ENCODE peak calls at places on chromosomes 16 and 17, in seven cellular contexts. P, C, Z, I, N, J and E are unnamed samples.

GRCh38 chr17:45013021-45013997 is 38.1 kb downstream of the DCAKD start:
- DNase-seq in C (no peak), P (no peak), J (no peak), N (no peak), I (no peak), Z (peak; percentile 47), E (peak; percentile 63)

GRCh38 chr17:35889818-35890773 is 9.9 kb upstream of the CCL5 start:
- DNase-seq in J (no peak), N (peak; percentile 13), C (no peak), P (peak; percentile 39), Z (peak; percentile 91), I (peak; percentile 23), E (no peak)

GRCh38 chr17:49157784-49158183 is 25.2 kb downstream of the B4GALNT2 start:
- DNase-seq in N (peak; percentile 47), J (peak; percentile 41), P (no peak), Z (peak; percentile 42), I (no peak), C (no peak), E (no peak)

GRCh38 chr17:80732268-80732667 is 187.6 kb downstream of the RPTOR start:
- DNase-seq in C (no peak), N (no peak), J (no peak), P (no peak), I (no peak), Z (no peak), E (no peak)

GRCh38 chr17:8315740-8316217 is 5.7 kb downstream of the ARHGEF15 start:
- DNase-seq in Z (no peak), N (no peak), C (no peak), P (no peak), J (no peak), I (no peak), E (no peak)

GRCh38 chr16:51151951-51152663 is 1.0 kb upstream of the SALL1 start:
- DNase-seq in Z (peak; percentile 89), J (no peak), N (peak; percentile 16), C (no peak), P (peak; percentile 34), I (no peak), E (no peak)

GRCh38 chr17:71269201-71269600 is 851.6 kb upstream of the SOX9 start:
- DNase-seq in C (no peak), I (no peak), P (no peak), N (no peak), J (no peak), Z (no peak), E (no peak)

GRCh38 chr16:11318817-11319216 is 26.4 kb upstream of the RMI2 start:
- DNase-seq in C (no peak), J (no peak), P (no peak), I (no peak), N (no peak), Z (no peak), E (no peak)

GRCh38 chr16:50068550-50068949 is 2.8 kb downstream of the HEATR3 start:
- DNase-seq in J (no peak), C (no peak), N (no peak), P (no peak), I (no peak), Z (peak; percentile 19), E (no peak)

GRCh38 chr17:18177137-18177536 is 6.5 kb upstream of the ALKBH5 start:
- DNase-seq in N (no peak), I (no peak), P (no peak), C (no peak), Z (no peak), J (no peak), E (no peak)

GRCh38 chr16:58236231-58236690 is 38.4 kb upstream of the CSNK2A2 start:
- DNase-seq in J (peak; percentile 88), Z (peak; percentile 62), C (peak; percentile 28), P (peak; percentile 71), I (peak; percentile 55), N (peak; percentile 69), E (peak; percentile 66)

GRCh38 chr16:27400751-27401620 is 988 bp upstream of the IL21R start:
- DNase-seq in N (no peak), Z (peak; percentile 45), I (no peak), P (no peak), J (no peak), C (no peak), E (peak; percentile 47)

GRCh38 chr17:9899280-9900018 is 5.6 kb downstream of the RCVRN start:
- DNase-seq in N (no peak), P (no peak), J (no peak), Z (no peak), C (no peak), I (no peak), E (no peak)

GRCh38 chr16:78458588-78458987 is 359.1 kb downstream of the WWOX start:
- DNase-seq in J (no peak), Z (no peak), P (no peak), N (no peak), I (no peak), C (no peak), E (no peak)

GRCh38 chr16:12704492-12705111 is 99.1 kb downstream of the CPPED1 start:
- DNase-seq in C (no peak), P (no peak), Z (no peak), J (no peak), N (no peak), I (no peak), E (no peak)

GRCh38 chr17:76537288-76537577 is 276 bp downstream of the CYGB start:
- DNase-seq in Z (peak; percentile 61), C (no peak), N (no peak), P (peak; percentile 52), I (no peak), J (no peak), E (no peak)

GRCh38 chr16:59991171-59991570 is 1257.1 kb upstream of the GOT2 start:
- DNase-seq in N (no peak), P (no peak), C (no peak), J (no peak), Z (no peak), I (no peak), E (no peak)

GRCh38 chr16:50318796-50319578 is 49.8 kb downstream of the BRD7 start:
- DNase-seq in N (no peak), J (no peak), P (no peak), I (no peak), C (no peak), Z (no peak), E (no peak)

DNA sequence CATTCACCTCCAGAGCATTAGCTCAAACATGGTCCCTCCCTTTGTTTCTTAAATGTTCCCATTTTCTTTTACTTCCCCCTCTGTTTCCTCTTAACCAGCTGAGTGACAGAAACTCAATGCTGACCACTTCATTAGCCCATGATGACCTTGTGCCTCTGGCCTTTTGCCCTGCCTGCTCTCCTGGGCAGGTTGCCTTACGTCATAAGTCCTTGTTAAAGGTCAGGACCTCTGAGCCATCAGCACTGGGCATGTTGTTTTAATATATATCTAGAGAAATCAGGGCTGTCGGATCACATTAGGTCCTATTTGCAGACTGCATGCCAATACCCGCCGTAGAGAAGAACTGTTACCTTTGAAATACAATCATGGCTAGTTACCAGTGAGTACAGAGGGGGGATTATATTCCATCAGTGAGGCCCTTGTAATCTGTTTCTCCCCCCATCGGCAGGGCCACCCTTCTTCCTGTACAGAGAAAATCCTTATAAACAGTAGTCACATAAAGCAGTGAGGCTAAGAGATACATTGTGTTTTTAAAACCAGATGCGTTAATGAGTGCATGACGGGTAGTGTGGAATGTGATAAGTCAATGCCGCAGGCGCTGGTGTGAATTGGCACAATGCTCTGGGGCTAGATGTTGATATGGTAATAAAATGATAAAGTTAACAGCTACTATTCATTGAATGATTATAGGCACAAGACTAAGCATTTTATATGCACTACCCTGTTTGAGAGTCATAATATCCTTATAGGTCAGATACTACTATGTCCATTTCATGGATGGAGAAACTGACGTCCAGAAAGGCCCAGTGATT is 94.3 kb upstream of the ZFHX3 start:
- DNase-seq in P (no peak), N (no peak), J (no peak), C (no peak), Z (no peak), I (no peak), E (no peak)
- H3K9me3 ChIP-seq in P (no peaks in the 10 kb centered on the region), N (no peaks in the 10 kb centered on the region), J (no peaks in the 10 kb centered on the region), C (no peaks in the 10 kb centered on the region), Z (no peaks in the 10 kb centered on the region), I (no peaks in the 10 kb centered on the region), E (no peaks in the 10 kb centered on the region)

DNA sequence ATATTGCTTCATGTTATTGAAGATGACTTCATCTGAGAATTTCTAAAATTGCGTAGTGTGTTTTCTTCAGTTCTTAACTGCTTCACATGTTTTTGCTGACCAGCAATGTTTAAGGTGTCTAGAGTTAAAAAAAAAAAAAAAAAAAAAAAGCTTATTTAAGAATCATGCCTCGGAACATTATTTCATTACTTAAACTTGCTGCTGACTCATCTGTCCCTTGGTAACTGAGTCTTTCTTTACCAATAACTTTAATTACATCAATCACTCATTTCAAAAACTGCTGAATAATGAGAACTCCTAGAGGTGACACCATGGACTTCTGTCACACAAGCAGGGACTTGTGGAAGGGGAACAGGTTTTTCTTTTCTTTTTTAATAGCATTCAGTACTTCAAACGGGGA is 16.2 kb downstream of the IRX5 start:
- DNase-seq in J (no peak), P (no peak), I (no peak), N (no peak), Z (no peak), C (no peak), E (no peak)
- TF ChIP-seq CTCF in J (no peak), P (no peak), I (no peak), N (no peak), Z (no peak), C (no peak), E (no peak)

GRCh38 chr17:41111151-41111885 is 6.1 kb downstream of the KRTAP4-9 start:
- DNase-seq in J (no peak), I (no peak), Z (no peak), N (no peak), C (no peak), P (no peak), E (no peak)
- H3K9me3 ChIP-seq in J (no peaks in the 10 kb centered on the region), I (no peaks in the 10 kb centered on the region), Z (no peaks in the 10 kb centered on the region), N (peaks cover 5% of the 10 kb centered on the region), C (no peaks in the 10 kb centered on the region), P (no peaks in the 10 kb centered on the region), E (no peaks in the 10 kb centered on the region)

GRCh38 chr16:8808009-8808408 is 10.4 kb downstream of the PMM2 start:
- DNase-seq in C (no peak), I (no peak), P (no peak), J (no peak), N (no peak), Z (no peak), E (no peak)

GRCh38 chr16:8807189-8807588 is 9.6 kb downstream of the PMM2 start:
- DNase-seq in N (no peak), Z (no peak), C (no peak), I (no peak), J (no peak), P (no peak), E (no peak)

GRCh38 chr16:8806272-8806983 is 8.8 kb downstream of the PMM2 start:
- DNase-seq in P (no peak), N (no peak), J (no peak), C (no peak), Z (no peak), I (no peak), E (no peak)

GRCh38 chr16:8801686-8802085 is 4.0 kb downstream of the PMM2 start:
- DNase-seq in N (no peak), C (no peak), Z (no peak), I (no peak), J (no peak), P (no peak), E (no peak)

DNA sequence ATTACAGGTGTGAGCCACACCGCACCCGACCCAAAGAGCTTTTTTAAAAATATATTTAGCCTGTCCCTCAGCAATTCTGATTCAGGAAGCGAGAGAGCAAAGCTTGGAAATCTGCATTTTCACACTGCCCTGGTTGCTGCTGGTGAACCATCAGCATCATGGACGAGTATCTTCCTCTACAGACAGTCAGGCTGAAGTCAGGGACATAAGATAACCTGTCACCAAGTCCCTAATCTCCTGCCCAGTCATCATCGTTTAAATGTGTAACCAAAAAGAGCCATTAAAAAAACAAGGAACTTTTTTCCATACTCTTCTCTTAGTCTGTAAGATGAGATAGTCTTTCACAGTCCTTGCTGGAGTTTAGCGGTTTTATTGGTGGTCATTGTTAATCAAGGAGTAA is 6.7 kb downstream of the PMM2 start:
- DNase-seq in P (no peak), I (no peak), Z (no peak), N (no peak), C (no peak), J (peak; percentile 32), E (no peak)
- TF ChIP-seq CTCF in P (no peak), I (no peak), Z (no peak), N (no peak), C (no peak), J (no peak), E (no peak)